ENCODE peak calls at places on chromosomes 7 and 10, in eight cellular contexts. One of them, this sample, is unnamed.
A peak's percentile ranks its signal among the peaks of the same experiment; 100 is the strongest.

GRCh38 chr10:13717936-13718772 is 131.4 kb downstream of the PRPF18 start:
- DNase-seq in CD8-positive, alpha-beta T cell: peak; percentile 41
- DNase-seq in H1: no peak
- DNase-seq in HCT116: no peak
- DNase-seq in suprapubic skin: peak; percentile 88
- DNase-seq in GM23338: no peak
- DNase-seq in heart right ventricle: peak; percentile 80
- DNase-seq in colonic mucosa: peak; percentile 67
- DNase-seq in this sample: peak; percentile 47

GRCh38 chr10:117360994-117361667 is 14.1 kb downstream of the PDZD8 start:
- DNase-seq in GM23338: no peak
- DNase-seq in HCT116: no peak
- DNase-seq in heart right ventricle: no peak
- DNase-seq in colonic mucosa: no peak
- DNase-seq in suprapubic skin: no peak
- DNase-seq in CD8-positive, alpha-beta T cell: no peak
- DNase-seq in H1: no peak
- DNase-seq in this sample: no peak

GRCh38 chr7:151699147-151699546 is 177.8 kb downstream of the PRKAG2 start:
- DNase-seq in suprapubic skin: no peak
- DNase-seq in GM23338: no peak
- DNase-seq in colonic mucosa: no peak
- DNase-seq in HCT116: no peak
- DNase-seq in heart right ventricle: no peak
- DNase-seq in H1: no peak
- DNase-seq in CD8-positive, alpha-beta T cell: no peak
- DNase-seq in this sample: no peak

GRCh38 chr10:67696029-67696428 is at the start of gene CTNNA3:
- DNase-seq in GM23338: no peak
- DNase-seq in HCT116: no peak
- DNase-seq in heart right ventricle: no peak
- DNase-seq in suprapubic skin: no peak
- DNase-seq in colonic mucosa: no peak
- DNase-seq in CD8-positive, alpha-beta T cell: no peak
- DNase-seq in H1: no peak
- DNase-seq in this sample: no peak

GRCh38 chr7:156827587-156828203 is 65.3 kb downstream of the LMBR1 start:
- DNase-seq in CD8-positive, alpha-beta T cell: no peak
- DNase-seq in GM23338: peak; percentile 56
- DNase-seq in H1: no peak
- DNase-seq in HCT116: peak; percentile 8
- DNase-seq in heart right ventricle: no peak
- DNase-seq in colonic mucosa: no peak
- DNase-seq in suprapubic skin: no peak
- DNase-seq in this sample: no peak

GRCh38 chr10:102410427-102411073 is 8.0 kb downstream of the PSD start:
- DNase-seq in HCT116: no peak
- DNase-seq in H1: no peak
- DNase-seq in suprapubic skin: peak; percentile 51
- DNase-seq in GM23338: peak; percentile 80
- DNase-seq in colonic mucosa: no peak
- DNase-seq in heart right ventricle: no peak
- DNase-seq in CD8-positive, alpha-beta T cell: peak; percentile 57
- DNase-seq in this sample: no peak

GRCh38 chr7:2663121-2663886 is 24.7 kb upstream of the AMZ1 start:
- DNase-seq in H1: no peak
- DNase-seq in colonic mucosa: no peak
- DNase-seq in GM23338: no peak
- DNase-seq in heart right ventricle: peak; percentile 58
- DNase-seq in suprapubic skin: peak; percentile 64
- DNase-seq in CD8-positive, alpha-beta T cell: no peak
- DNase-seq in HCT116: no peak
- DNase-seq in this sample: no peak

GRCh38 chr7:102991540-102992214 is 78.9 kb downstream of the LRRC17 start:
- DNase-seq in H1: no peak
- DNase-seq in CD8-positive, alpha-beta T cell: no peak
- DNase-seq in heart right ventricle: no peak
- DNase-seq in suprapubic skin: no peak
- DNase-seq in GM23338: no peak
- DNase-seq in colonic mucosa: peak; percentile 65
- DNase-seq in HCT116: peak; percentile 96
- DNase-seq in this sample: no peak

GRCh38 chr10:52706347-52707070 is 66.1 kb downstream of the MBL2 start:
- DNase-seq in CD8-positive, alpha-beta T cell: no peak
- DNase-seq in heart right ventricle: no peak
- DNase-seq in H1: no peak
- DNase-seq in suprapubic skin: no peak
- DNase-seq in colonic mucosa: no peak
- DNase-seq in HCT116: no peak
- DNase-seq in GM23338: no peak
- DNase-seq in this sample: no peak
- H3K4me1 ChIP-seq in CD8-positive, alpha-beta T cell: no peaks in the 10 kb centered on the region
- H3K4me1 ChIP-seq in heart right ventricle: no peaks in the 10 kb centered on the region
- H3K4me1 ChIP-seq in H1: no peaks in the 10 kb centered on the region
- H3K4me1 ChIP-seq in suprapubic skin: no peaks in the 10 kb centered on the region
- H3K4me1 ChIP-seq in colonic mucosa: no peaks in the 10 kb centered on the region
- H3K4me1 ChIP-seq in HCT116: no peaks in the 10 kb centered on the region
- H3K4me1 ChIP-seq in GM23338: no peaks in the 10 kb centered on the region
- H3K4me1 ChIP-seq in this sample: no peaks in the 10 kb centered on the region

GRCh38 chr10:75233444-75234016 is 2.2 kb downstream of the COMTD1 start:
- DNase-seq in heart right ventricle: peak; percentile 24
- DNase-seq in CD8-positive, alpha-beta T cell: peak; percentile 48
- DNase-seq in suprapubic skin: no peak
- DNase-seq in colonic mucosa: peak; percentile 42
- DNase-seq in H1: no peak
- DNase-seq in HCT116: no peak
- DNase-seq in GM23338: no peak
- DNase-seq in this sample: no peak
- H3K4me3 ChIP-seq in heart right ventricle: no peak overlapping the region
- H3K4me3 ChIP-seq in CD8-positive, alpha-beta T cell: peak overlapping the region; percentile 49
- H3K4me3 ChIP-seq in suprapubic skin: peak overlapping the region; percentile 91
- H3K4me3 ChIP-seq in colonic mucosa: peak overlapping the region; percentile 8
- H3K4me3 ChIP-seq in H1: peak overlapping the region; percentile 27
- H3K4me3 ChIP-seq in HCT116: peak overlapping the region; percentile 78
- H3K4me3 ChIP-seq in GM23338: peak overlapping the region; percentile 78
- H3K4me3 ChIP-seq in this sample: peak overlapping the region; percentile 75

DNA sequence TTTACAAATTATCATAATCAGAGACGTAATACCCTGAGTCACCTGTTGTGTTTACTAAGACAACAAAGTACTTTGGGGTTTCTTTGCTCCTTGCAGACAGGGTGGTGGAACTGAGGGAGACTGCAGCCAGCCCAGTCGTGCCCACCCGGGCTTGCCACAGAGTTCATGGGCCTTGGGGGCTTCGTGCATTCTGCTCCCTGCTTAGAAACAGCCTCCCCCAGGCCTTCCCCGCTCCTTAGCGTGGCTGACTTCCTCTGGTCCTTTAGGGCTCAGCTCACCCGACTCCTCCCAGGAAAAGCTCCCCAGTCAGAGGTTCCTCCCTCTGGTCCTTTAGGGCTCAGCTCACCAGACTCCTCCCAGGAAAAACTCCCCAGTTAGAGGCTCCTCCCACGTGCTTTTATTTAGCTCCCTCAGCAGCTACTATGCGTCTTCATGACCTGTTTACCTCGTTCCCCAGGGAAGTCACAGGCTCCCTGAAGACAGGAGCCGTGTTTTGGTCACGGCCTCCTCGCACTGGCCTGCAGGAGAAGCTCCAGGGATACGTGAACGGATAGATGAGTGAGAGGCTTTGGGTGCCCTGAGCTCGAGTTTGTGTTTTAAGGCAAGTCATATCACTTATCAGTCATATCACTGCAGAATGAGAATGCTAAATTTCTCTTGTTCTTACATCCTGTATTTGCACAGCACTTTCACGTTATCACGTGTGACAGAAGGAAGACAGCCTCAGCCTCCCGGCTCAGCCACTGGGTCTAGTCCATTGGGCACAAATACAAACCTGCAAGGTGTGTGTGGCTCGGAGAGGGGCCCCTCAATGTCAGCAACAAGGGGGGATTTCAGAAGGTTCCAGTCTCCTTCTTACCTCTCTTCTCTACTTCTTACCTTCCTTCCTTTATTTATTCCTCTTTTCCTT is 52.7 kb upstream of the VIPR2 start:
- DNase-seq in colonic mucosa: peak; percentile 43
- DNase-seq in heart right ventricle: no peak
- DNase-seq in CD8-positive, alpha-beta T cell: peak; percentile 32
- DNase-seq in GM23338: peak; percentile 23
- DNase-seq in H1: no peak
- DNase-seq in suprapubic skin: no peak
- DNase-seq in HCT116: no peak
- DNase-seq in this sample: peak; percentile 23
- H3K4me1 ChIP-seq in colonic mucosa: no peaks in the 10 kb centered on the region
- H3K4me1 ChIP-seq in heart right ventricle: peaks cover 9% of the 10 kb centered on the region
- H3K4me1 ChIP-seq in CD8-positive, alpha-beta T cell: peaks cover 42% of the 10 kb centered on the region
- H3K4me1 ChIP-seq in GM23338: no peaks in the 10 kb centered on the region
- H3K4me1 ChIP-seq in H1: no peaks in the 10 kb centered on the region
- H3K4me1 ChIP-seq in suprapubic skin: no peaks in the 10 kb centered on the region
- H3K4me1 ChIP-seq in HCT116: no peaks in the 10 kb centered on the region
- H3K4me1 ChIP-seq in this sample: peaks cover 69% of the 10 kb centered on the region

GRCh38 chr7:105530126-105530525 is 1.9 kb upstream of the RINT1 start:
- DNase-seq in colonic mucosa: no peak
- DNase-seq in CD8-positive, alpha-beta T cell: no peak
- DNase-seq in suprapubic skin: no peak
- DNase-seq in HCT116: no peak
- DNase-seq in heart right ventricle: no peak
- DNase-seq in H1: no peak
- DNase-seq in GM23338: no peak
- DNase-seq in this sample: no peak

GRCh38 chr7:105532709-105533460 is 884 bp downstream of the RINT1 start:
- DNase-seq in CD8-positive, alpha-beta T cell: no peak
- DNase-seq in heart right ventricle: no peak
- DNase-seq in suprapubic skin: no peak
- DNase-seq in GM23338: no peak
- DNase-seq in colonic mucosa: no peak
- DNase-seq in HCT116: no peak
- DNase-seq in H1: no peak
- DNase-seq in this sample: no peak

GRCh38 chr7:105530546-105530945 is 1.5 kb upstream of the RINT1 start:
- DNase-seq in colonic mucosa: no peak
- DNase-seq in GM23338: no peak
- DNase-seq in CD8-positive, alpha-beta T cell: no peak
- DNase-seq in HCT116: no peak
- DNase-seq in H1: no peak
- DNase-seq in suprapubic skin: no peak
- DNase-seq in heart right ventricle: no peak
- DNase-seq in this sample: no peak

DNA sequence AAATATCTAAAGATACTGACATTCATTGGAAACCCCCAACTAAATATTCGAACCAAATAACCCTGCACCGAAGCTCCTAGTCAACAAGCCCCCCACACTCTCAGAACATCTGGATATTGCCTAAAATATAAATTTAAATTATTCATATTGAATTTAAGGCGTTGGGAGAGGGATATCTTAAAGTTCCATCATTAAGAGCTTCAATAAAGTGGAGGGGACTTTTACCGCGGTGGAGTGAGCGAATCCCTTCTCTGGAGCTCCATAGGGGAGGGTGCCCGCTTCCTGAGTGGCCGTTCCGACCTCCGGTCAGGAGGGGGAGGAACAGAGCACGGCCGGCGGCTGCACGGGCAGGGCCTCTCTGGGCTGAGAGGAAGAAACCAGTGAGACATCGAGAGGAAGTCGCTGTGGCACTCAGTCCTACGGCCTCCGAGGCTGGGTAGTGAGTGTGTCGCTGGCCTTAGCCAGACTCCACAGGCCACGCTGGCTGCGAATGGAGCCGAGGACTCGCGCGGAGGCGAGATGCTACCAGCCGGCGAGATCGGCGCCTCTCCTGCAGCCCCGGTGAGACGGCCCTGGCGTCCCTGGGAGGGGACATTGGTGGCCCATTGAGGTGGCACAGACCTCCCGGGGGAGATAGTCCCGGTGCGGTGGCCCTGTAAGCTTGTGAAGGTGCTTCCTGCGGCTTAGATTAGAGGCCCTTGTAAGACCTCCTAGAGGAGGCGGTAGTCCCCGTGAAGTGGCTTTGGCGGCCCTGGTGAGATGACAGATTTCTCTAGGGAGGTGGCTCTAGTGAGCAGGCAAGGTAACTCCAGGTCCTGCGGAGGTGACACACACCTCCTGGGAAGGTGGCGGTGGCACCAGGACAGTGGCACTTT is at the start of gene RINT1:
- DNase-seq in CD8-positive, alpha-beta T cell: peak; percentile 86
- DNase-seq in GM23338: peak; percentile 95
- DNase-seq in HCT116: peak; percentile 82
- DNase-seq in suprapubic skin: peak; percentile 92
- DNase-seq in H1: peak; percentile 70
- DNase-seq in heart right ventricle: peak; percentile 90
- DNase-seq in colonic mucosa: peak; percentile 93
- DNase-seq in this sample: peak; percentile 86
- H3K4me3 ChIP-seq in CD8-positive, alpha-beta T cell: peak within 1 kb of the TSS; percentile 93
- H3K4me3 ChIP-seq in GM23338: peak within 1 kb of the TSS; percentile 95
- H3K4me3 ChIP-seq in HCT116: peak within 1 kb of the TSS; percentile 98
- H3K4me3 ChIP-seq in suprapubic skin: peak within 1 kb of the TSS; percentile 86
- H3K4me3 ChIP-seq in H1: peak within 1 kb of the TSS; percentile 94
- H3K4me3 ChIP-seq in heart right ventricle: peak within 1 kb of the TSS; percentile 95
- H3K4me3 ChIP-seq in colonic mucosa: peak within 1 kb of the TSS; percentile 76
- H3K4me3 ChIP-seq in this sample: peak within 1 kb of the TSS; percentile 93

GRCh38 chr7:15498465-15498864 is 63.4 kb downstream of the AGMO start:
- DNase-seq in CD8-positive, alpha-beta T cell: no peak
- DNase-seq in HCT116: no peak
- DNase-seq in heart right ventricle: no peak
- DNase-seq in H1: no peak
- DNase-seq in suprapubic skin: no peak
- DNase-seq in GM23338: no peak
- DNase-seq in colonic mucosa: no peak
- DNase-seq in this sample: no peak
- H3K4me1 ChIP-seq in CD8-positive, alpha-beta T cell: no peaks in the 10 kb centered on the region
- H3K4me1 ChIP-seq in HCT116: no peaks in the 10 kb centered on the region
- H3K4me1 ChIP-seq in heart right ventricle: no peaks in the 10 kb centered on the region
- H3K4me1 ChIP-seq in H1: no peaks in the 10 kb centered on the region
- H3K4me1 ChIP-seq in suprapubic skin: no peaks in the 10 kb centered on the region
- H3K4me1 ChIP-seq in GM23338: no peaks in the 10 kb centered on the region
- H3K4me1 ChIP-seq in colonic mucosa: no peaks in the 10 kb centered on the region
- H3K4me1 ChIP-seq in this sample: no peaks in the 10 kb centered on the region